ENCODE peak calls at places on chromosomes 3 and 15, in four cellular contexts. One of them, this sample, is unnamed.

GRCh38 chr15:40900256-40901052 is 6.2 kb downstream of the VPS18 start:
- DNase-seq in CD4-positive, alpha-beta T cell: no peak
- DNase-seq in PC-3: no peak
- DNase-seq in posterior vena cava: no peak
- DNase-seq in this sample: no peak

GRCh38 chr15:55281517-55282227 is 7.9 kb downstream of the RAB27A start:
- DNase-seq in CD4-positive, alpha-beta T cell: no peak
- DNase-seq in PC-3: no peak
- DNase-seq in posterior vena cava: no peak
- DNase-seq in this sample: no peak

GRCh38 chr3:71066849-71067261 is 516.7 kb downstream of the FOXP1 start:
- DNase-seq in CD4-positive, alpha-beta T cell: peak; percentile 47
- DNase-seq in PC-3: peak; percentile 48
- DNase-seq in posterior vena cava: no peak
- DNase-seq in this sample: peak; percentile 64

GRCh38 chr15:92097473-92098178 is 244.1 kb downstream of the SLCO3A1 start:
- DNase-seq in CD4-positive, alpha-beta T cell: peak; percentile 20
- DNase-seq in PC-3: peak; percentile 70
- DNase-seq in posterior vena cava: no peak
- DNase-seq in this sample: peak; percentile 23

GRCh38 chr15:84658080-84658787 is at the start of gene NMB:
- DNase-seq in CD4-positive, alpha-beta T cell: peak; percentile 84
- DNase-seq in PC-3: peak; percentile 73
- DNase-seq in posterior vena cava: peak; percentile 90
- DNase-seq in this sample: peak; percentile 54

GRCh38 chr3:156460206-156460609 is 94.7 kb downstream of the SSR3 start:
- DNase-seq in CD4-positive, alpha-beta T cell: no peak
- DNase-seq in PC-3: no peak
- DNase-seq in posterior vena cava: no peak
- DNase-seq in this sample: no peak

GRCh38 chr3:43632269-43632733 is 10.5 kb upstream of the ANO10 start:
- DNase-seq in CD4-positive, alpha-beta T cell: no peak
- DNase-seq in PC-3: peak; percentile 98
- DNase-seq in posterior vena cava: no peak
- DNase-seq in this sample: peak; percentile 81

GRCh38 chr3:39334205-39334604 is 4.7 kb downstream of the CCR8 start:
- DNase-seq in CD4-positive, alpha-beta T cell: no peak
- DNase-seq in PC-3: no peak
- DNase-seq in posterior vena cava: no peak
- DNase-seq in this sample: no peak

GRCh38 chr3:71893120-71893519 is 108.2 kb upstream of the PROK2 start:
- DNase-seq in CD4-positive, alpha-beta T cell: no peak
- DNase-seq in PC-3: no peak
- DNase-seq in posterior vena cava: no peak
- DNase-seq in this sample: no peak

GRCh38 chr3:42668403-42668740 is 14.9 kb downstream of the ZBTB47 start:
- DNase-seq in CD4-positive, alpha-beta T cell: no peak
- DNase-seq in PC-3: no peak
- DNase-seq in posterior vena cava: no peak
- DNase-seq in this sample: no peak